ENCODE peak calls at places on chromosomes 16 and 17, in five cellular contexts. L is HT1080, E is left colon, G is left ventricle myocardium superior, K is head of caudate nucleus. U is an unnamed sample.

GRCh38 chr17:77459018-77459755 is 318.4 kb downstream of the SEC14L1 start:
- DNase-seq in E (no peak), K (no peak), G (no peak), L (no peak), U (no peak)

GRCh38 chr16:66948034-66948821 is 12.8 kb upstream of the CES3 start:
- DNase-seq in E (peak), G (peak), L (no peak), K (no peak), U (peak)

GRCh38 chr16:29811170-29811895 is 660 bp upstream of the PRRT2 start:
- DNase-seq in E (peak), G (peak), L (peak), K (peak), U (peak)

GRCh38 chr17:58756246-58757161 is 850 bp downstream of the PPM1E start:
- DNase-seq in G (peak), K (no peak), E (no peak), L (peak), U (peak)

GRCh38 chr17:39671651-39672521 is 3.6 kb downstream of the PNMT start:
- DNase-seq in E (peak), L (no peak), G (peak), K (no peak), U (peak)

GRCh38 chr17:43834106-43834505 is 1.2 kb upstream of the MPP3 start:
- DNase-seq in G (no peak), L (no peak), K (no peak), E (no peak), U (peak)

GRCh38 chr17:39836117-39836516 is 28.0 kb downstream of the IKZF3 start:
- DNase-seq in G (no peak), K (no peak), L (no peak), E (no peak), U (no peak)

GRCh38 chr16:29678691-29679267 is at the start of gene QPRT:
- DNase-seq in K (no peak), L (no peak), G (peak), E (peak), U (peak)

GRCh38 chr17:82914375-82914774 is 74.6 kb upstream of the ZNF750 start:
- DNase-seq in E (peak), L (no peak), K (no peak), G (peak), U (no peak)

GRCh38 chr16:73298562-73298961 is 250.6 kb upstream of the ZFHX3 start:
- DNase-seq in E (no peak), L (peak), G (no peak), K (no peak), U (no peak)

GRCh38 chr17:55421179-55421934 is at the start of gene MMD:
- DNase-seq in L (no peak), G (no peak), K (peak), E (peak), U (no peak)

U was measured in G401.